ENCODE peak calls at places on chromosomes 7 and 10, in nine cellular contexts. One of them, this sample, is unnamed.

GRCh38 chr7:96187735-96188622 is 133.9 kb downstream of the SLC25A13 start:
- DNase-seq in NCI-H1105: peak
- DNase-seq in NCI-H2171: no peak
- DNase-seq in stimulated activated CD4-positive, alpha-beta T cell treated with anti-CD3 and anti-CD28 coated beads, Interleukin-12 subunit alpha, Interleukin-12 subunit beta, amount 100 ng/mL, for 48 hours: no peak
- DNase-seq in effector CD4-positive, alpha-beta T cell: no peak
- DNase-seq in activated T-helper 9 cell treated with anti-CD3 and anti-CD28 coated beads, Interleukin-2, amount 50 U/mL, for 16 hours: no peak
- DNase-seq in HepG2: no peak
- DNase-seq in ELF-1: no peak
- DNase-seq in brain pericyte: no peak
- DNase-seq in this sample: no peak

GRCh38 chr10:113310317-113310716 is 242.5 kb upstream of the HABP2 start:
- DNase-seq in NCI-H1105: no peak
- DNase-seq in NCI-H2171: no peak
- DNase-seq in stimulated activated CD4-positive, alpha-beta T cell treated with anti-CD3 and anti-CD28 coated beads, Interleukin-12 subunit alpha, Interleukin-12 subunit beta, amount 100 ng/mL, for 48 hours: no peak
- DNase-seq in effector CD4-positive, alpha-beta T cell: no peak
- DNase-seq in activated T-helper 9 cell treated with anti-CD3 and anti-CD28 coated beads, Interleukin-2, amount 50 U/mL, for 16 hours: no peak
- DNase-seq in HepG2: no peak
- DNase-seq in ELF-1: no peak
- DNase-seq in brain pericyte: no peak
- DNase-seq in this sample: no peak

GRCh38 chr7:14381306-14381705 is 391.8 kb upstream of the ETV1 start:
- DNase-seq in NCI-H1105: no peak
- DNase-seq in NCI-H2171: no peak
- DNase-seq in stimulated activated CD4-positive, alpha-beta T cell treated with anti-CD3 and anti-CD28 coated beads, Interleukin-12 subunit alpha, Interleukin-12 subunit beta, amount 100 ng/mL, for 48 hours: no peak
- DNase-seq in effector CD4-positive, alpha-beta T cell: no peak
- DNase-seq in activated T-helper 9 cell treated with anti-CD3 and anti-CD28 coated beads, Interleukin-2, amount 50 U/mL, for 16 hours: no peak
- DNase-seq in HepG2: no peak
- DNase-seq in ELF-1: no peak
- DNase-seq in brain pericyte: no peak
- DNase-seq in this sample: no peak

GRCh38 chr10:93921338-93921737 is 27.6 kb downstream of the SLC35G1 start:
- DNase-seq in NCI-H1105: no peak
- DNase-seq in NCI-H2171: no peak
- DNase-seq in stimulated activated CD4-positive, alpha-beta T cell treated with anti-CD3 and anti-CD28 coated beads, Interleukin-12 subunit alpha, Interleukin-12 subunit beta, amount 100 ng/mL, for 48 hours: no peak
- DNase-seq in effector CD4-positive, alpha-beta T cell: peak
- DNase-seq in activated T-helper 9 cell treated with anti-CD3 and anti-CD28 coated beads, Interleukin-2, amount 50 U/mL, for 16 hours: no peak
- DNase-seq in HepG2: no peak
- DNase-seq in ELF-1: peak
- DNase-seq in brain pericyte: no peak
- DNase-seq in this sample: no peak

GRCh38 chr10:89648074-89648473 is 3.0 kb upstream of the PANK1 start:
- DNase-seq in NCI-H1105: no peak
- DNase-seq in NCI-H2171: peak
- DNase-seq in stimulated activated CD4-positive, alpha-beta T cell treated with anti-CD3 and anti-CD28 coated beads, Interleukin-12 subunit alpha, Interleukin-12 subunit beta, amount 100 ng/mL, for 48 hours: no peak
- DNase-seq in effector CD4-positive, alpha-beta T cell: no peak
- DNase-seq in activated T-helper 9 cell treated with anti-CD3 and anti-CD28 coated beads, Interleukin-2, amount 50 U/mL, for 16 hours: no peak
- DNase-seq in HepG2: no peak
- DNase-seq in ELF-1: no peak
- DNase-seq in brain pericyte: no peak
- DNase-seq in this sample: no peak

GRCh38 chr10:34207350-34207749 is 607.7 kb downstream of the PARD3 start:
- DNase-seq in NCI-H1105: no peak
- DNase-seq in NCI-H2171: no peak
- DNase-seq in stimulated activated CD4-positive, alpha-beta T cell treated with anti-CD3 and anti-CD28 coated beads, Interleukin-12 subunit alpha, Interleukin-12 subunit beta, amount 100 ng/mL, for 48 hours: no peak
- DNase-seq in effector CD4-positive, alpha-beta T cell: no peak
- DNase-seq in activated T-helper 9 cell treated with anti-CD3 and anti-CD28 coated beads, Interleukin-2, amount 50 U/mL, for 16 hours: no peak
- DNase-seq in HepG2: no peak
- DNase-seq in ELF-1: no peak
- DNase-seq in brain pericyte: no peak
- DNase-seq in this sample: no peak

GRCh38 chr7:128427289-128427891 is 17.6 kb upstream of the IMPDH1 start:
- DNase-seq in NCI-H1105: peak
- DNase-seq in NCI-H2171: peak
- DNase-seq in stimulated activated CD4-positive, alpha-beta T cell treated with anti-CD3 and anti-CD28 coated beads, Interleukin-12 subunit alpha, Interleukin-12 subunit beta, amount 100 ng/mL, for 48 hours: no peak
- DNase-seq in effector CD4-positive, alpha-beta T cell: peak
- DNase-seq in activated T-helper 9 cell treated with anti-CD3 and anti-CD28 coated beads, Interleukin-2, amount 50 U/mL, for 16 hours: no peak
- DNase-seq in HepG2: peak
- DNase-seq in ELF-1: peak
- DNase-seq in brain pericyte: no peak
- DNase-seq in this sample: peak

GRCh38 chr7:79741684-79742083 is 288.2 kb upstream of the MAGI2 start:
- DNase-seq in NCI-H1105: no peak
- DNase-seq in NCI-H2171: no peak
- DNase-seq in stimulated activated CD4-positive, alpha-beta T cell treated with anti-CD3 and anti-CD28 coated beads, Interleukin-12 subunit alpha, Interleukin-12 subunit beta, amount 100 ng/mL, for 48 hours: no peak
- DNase-seq in effector CD4-positive, alpha-beta T cell: no peak
- DNase-seq in activated T-helper 9 cell treated with anti-CD3 and anti-CD28 coated beads, Interleukin-2, amount 50 U/mL, for 16 hours: no peak
- DNase-seq in HepG2: no peak
- DNase-seq in ELF-1: no peak
- DNase-seq in brain pericyte: no peak
- DNase-seq in this sample: no peak

GRCh38 chr10:125208854-125209545 is 48.6 kb upstream of the CTBP2 start:
- DNase-seq in NCI-H1105: no peak
- DNase-seq in NCI-H2171: no peak
- DNase-seq in stimulated activated CD4-positive, alpha-beta T cell treated with anti-CD3 and anti-CD28 coated beads, Interleukin-12 subunit alpha, Interleukin-12 subunit beta, amount 100 ng/mL, for 48 hours: no peak
- DNase-seq in effector CD4-positive, alpha-beta T cell: no peak
- DNase-seq in activated T-helper 9 cell treated with anti-CD3 and anti-CD28 coated beads, Interleukin-2, amount 50 U/mL, for 16 hours: no peak
- DNase-seq in HepG2: no peak
- DNase-seq in ELF-1: no peak
- DNase-seq in brain pericyte: no peak
- DNase-seq in this sample: no peak

GRCh38 chr7:150450491-150450992 is at the start of gene GIMAP8:
- DNase-seq in NCI-H1105: no peak
- DNase-seq in NCI-H2171: no peak
- DNase-seq in stimulated activated CD4-positive, alpha-beta T cell treated with anti-CD3 and anti-CD28 coated beads, Interleukin-12 subunit alpha, Interleukin-12 subunit beta, amount 100 ng/mL, for 48 hours: no peak
- DNase-seq in effector CD4-positive, alpha-beta T cell: peak
- DNase-seq in activated T-helper 9 cell treated with anti-CD3 and anti-CD28 coated beads, Interleukin-2, amount 50 U/mL, for 16 hours: peak
- DNase-seq in HepG2: no peak
- DNase-seq in ELF-1: no peak
- DNase-seq in brain pericyte: no peak
- DNase-seq in this sample: no peak

GRCh38 chr7:92260248-92260781 is 14.5 kb downstream of the ANKIB1 start:
- DNase-seq in NCI-H1105: no peak
- DNase-seq in NCI-H2171: no peak
- DNase-seq in stimulated activated CD4-positive, alpha-beta T cell treated with anti-CD3 and anti-CD28 coated beads, Interleukin-12 subunit alpha, Interleukin-12 subunit beta, amount 100 ng/mL, for 48 hours: no peak
- DNase-seq in effector CD4-positive, alpha-beta T cell: no peak
- DNase-seq in activated T-helper 9 cell treated with anti-CD3 and anti-CD28 coated beads, Interleukin-2, amount 50 U/mL, for 16 hours: no peak
- DNase-seq in HepG2: no peak
- DNase-seq in ELF-1: peak
- DNase-seq in brain pericyte: no peak
- DNase-seq in this sample: no peak

GRCh38 chr10:89262331-89263020 is 10.9 kb upstream of the LIPA start:
- DNase-seq in NCI-H1105: no peak
- DNase-seq in NCI-H2171: no peak
- DNase-seq in stimulated activated CD4-positive, alpha-beta T cell treated with anti-CD3 and anti-CD28 coated beads, Interleukin-12 subunit alpha, Interleukin-12 subunit beta, amount 100 ng/mL, for 48 hours: no peak
- DNase-seq in effector CD4-positive, alpha-beta T cell: no peak
- DNase-seq in activated T-helper 9 cell treated with anti-CD3 and anti-CD28 coated beads, Interleukin-2, amount 50 U/mL, for 16 hours: no peak
- DNase-seq in HepG2: no peak
- DNase-seq in ELF-1: no peak
- DNase-seq in brain pericyte: no peak
- DNase-seq in this sample: no peak

GRCh38 chr10:90642650-90643049 is 215.2 kb downstream of the HTR7 start:
- DNase-seq in NCI-H1105: no peak
- DNase-seq in NCI-H2171: no peak
- DNase-seq in stimulated activated CD4-positive, alpha-beta T cell treated with anti-CD3 and anti-CD28 coated beads, Interleukin-12 subunit alpha, Interleukin-12 subunit beta, amount 100 ng/mL, for 48 hours: no peak
- DNase-seq in effector CD4-positive, alpha-beta T cell: no peak
- DNase-seq in activated T-helper 9 cell treated with anti-CD3 and anti-CD28 coated beads, Interleukin-2, amount 50 U/mL, for 16 hours: no peak
- DNase-seq in HepG2: no peak
- DNase-seq in ELF-1: no peak
- DNase-seq in brain pericyte: no peak
- DNase-seq in this sample: no peak

GRCh38 chr7:129739427-129739826 is 127.9 kb downstream of the NRF1 start:
- DNase-seq in NCI-H1105: no peak
- DNase-seq in NCI-H2171: peak
- DNase-seq in stimulated activated CD4-positive, alpha-beta T cell treated with anti-CD3 and anti-CD28 coated beads, Interleukin-12 subunit alpha, Interleukin-12 subunit beta, amount 100 ng/mL, for 48 hours: no peak
- DNase-seq in effector CD4-positive, alpha-beta T cell: no peak
- DNase-seq in activated T-helper 9 cell treated with anti-CD3 and anti-CD28 coated beads, Interleukin-2, amount 50 U/mL, for 16 hours: no peak
- DNase-seq in HepG2: no peak
- DNase-seq in ELF-1: no peak
- DNase-seq in brain pericyte: no peak
- DNase-seq in this sample: peak

GRCh38 chr10:10804998-10805737 is 212.5 kb upstream of the CELF2 start:
- DNase-seq in NCI-H1105: no peak
- DNase-seq in NCI-H2171: no peak
- DNase-seq in stimulated activated CD4-positive, alpha-beta T cell treated with anti-CD3 and anti-CD28 coated beads, Interleukin-12 subunit alpha, Interleukin-12 subunit beta, amount 100 ng/mL, for 48 hours: no peak
- DNase-seq in effector CD4-positive, alpha-beta T cell: no peak
- DNase-seq in activated T-helper 9 cell treated with anti-CD3 and anti-CD28 coated beads, Interleukin-2, amount 50 U/mL, for 16 hours: no peak
- DNase-seq in HepG2: peak
- DNase-seq in ELF-1: no peak
- DNase-seq in brain pericyte: no peak
- DNase-seq in this sample: no peak

GRCh38 chr7:471866-472639 is 47.6 kb downstream of the PDGFA start:
- DNase-seq in NCI-H1105: no peak
- DNase-seq in NCI-H2171: peak
- DNase-seq in stimulated activated CD4-positive, alpha-beta T cell treated with anti-CD3 and anti-CD28 coated beads, Interleukin-12 subunit alpha, Interleukin-12 subunit beta, amount 100 ng/mL, for 48 hours: no peak
- DNase-seq in effector CD4-positive, alpha-beta T cell: no peak
- DNase-seq in activated T-helper 9 cell treated with anti-CD3 and anti-CD28 coated beads, Interleukin-2, amount 50 U/mL, for 16 hours: no peak
- DNase-seq in HepG2: peak
- DNase-seq in ELF-1: peak
- DNase-seq in brain pericyte: peak
- DNase-seq in this sample: no peak

GRCh38 chr10:3906511-3907111 is 121.6 kb upstream of the KLF6 start:
- DNase-seq in NCI-H1105: no peak
- DNase-seq in NCI-H2171: no peak
- DNase-seq in stimulated activated CD4-positive, alpha-beta T cell treated with anti-CD3 and anti-CD28 coated beads, Interleukin-12 subunit alpha, Interleukin-12 subunit beta, amount 100 ng/mL, for 48 hours: no peak
- DNase-seq in effector CD4-positive, alpha-beta T cell: no peak
- DNase-seq in activated T-helper 9 cell treated with anti-CD3 and anti-CD28 coated beads, Interleukin-2, amount 50 U/mL, for 16 hours: no peak
- DNase-seq in HepG2: peak
- DNase-seq in ELF-1: no peak
- DNase-seq in brain pericyte: peak
- DNase-seq in this sample: no peak

GRCh38 chr7:128322040-128322643 is 21.6 kb downstream of the RBM28 start:
- DNase-seq in NCI-H1105: no peak
- DNase-seq in NCI-H2171: peak
- DNase-seq in stimulated activated CD4-positive, alpha-beta T cell treated with anti-CD3 and anti-CD28 coated beads, Interleukin-12 subunit alpha, Interleukin-12 subunit beta, amount 100 ng/mL, for 48 hours: no peak
- DNase-seq in effector CD4-positive, alpha-beta T cell: no peak
- DNase-seq in activated T-helper 9 cell treated with anti-CD3 and anti-CD28 coated beads, Interleukin-2, amount 50 U/mL, for 16 hours: no peak
- DNase-seq in HepG2: peak
- DNase-seq in ELF-1: no peak
- DNase-seq in brain pericyte: no peak
- DNase-seq in this sample: no peak

GRCh38 chr7:55255501-55256445 is 109.4 kb upstream of the LANCL2 start:
- DNase-seq in NCI-H1105: peak
- DNase-seq in NCI-H2171: peak
- DNase-seq in stimulated activated CD4-positive, alpha-beta T cell treated with anti-CD3 and anti-CD28 coated beads, Interleukin-12 subunit alpha, Interleukin-12 subunit beta, amount 100 ng/mL, for 48 hours: peak
- DNase-seq in effector CD4-positive, alpha-beta T cell: peak
- DNase-seq in activated T-helper 9 cell treated with anti-CD3 and anti-CD28 coated beads, Interleukin-2, amount 50 U/mL, for 16 hours: peak
- DNase-seq in HepG2: peak
- DNase-seq in ELF-1: peak
- DNase-seq in brain pericyte: peak
- DNase-seq in this sample: peak

This sample was measured in NCI-H2029 treated with DMSO at 0.1 percent for 48 hours.